ENCODE peak calls at places on chromosomes 11 and 22, in eight cellular contexts. R is thoracic aorta, M is tibial artery, N is GM23248, X is GM23338, Z is MM.1S, A is PC-3, F is AG04450. S is an unnamed sample.
A peak's percentile ranks its signal among the peaks of the same experiment; 100 is the strongest.

GRCh38 chr11:124943242-124943641 is 7.4 kb upstream of the HEPACAM start:
- DNase-seq in M (no peak), F (no peak), N (no peak), Z (no peak), X (no peak), R (no peak), A (no peak), S (peak; percentile 64)

GRCh38 chr11:76724162-76724768 is 53.7 kb upstream of the LRRC32 start:
- DNase-seq in A (no peak), N (no peak), R (no peak), F (no peak), Z (no peak), X (peak; percentile 66), M (no peak), S (no peak)

GRCh38 chr11:85823816-85824215 is 12.9 kb upstream of the SYTL2 start:
- DNase-seq in A (no peak), N (no peak), Z (peak; percentile 92), X (no peak), F (no peak), M (no peak), R (no peak), S (no peak)

GRCh38 chr22:44777364-44777756 is 25.0 kb downstream of the ARHGAP8 start:
- DNase-seq in N (no peak), R (no peak), M (no peak), X (no peak), A (no peak), Z (no peak), F (no peak), S (no peak)

GRCh38 chr11:19218801-19219460 is 17.1 kb upstream of the CSRP3 start:
- DNase-seq in R (no peak), X (no peak), Z (no peak), F (no peak), M (no peak), A (no peak), N (no peak), S (peak; percentile 44)

GRCh38 chr11:121967131-121967689 is 148.8 kb downstream of the BLID start:
- DNase-seq in A (no peak), X (no peak), R (no peak), N (no peak), Z (no peak), F (no peak), M (no peak), S (no peak)

GRCh38 chr11:8260202-8260996 is 3.3 kb downstream of the LMO1 start:
- DNase-seq in A (no peak), R (no peak), M (peak; percentile 1), N (no peak), X (no peak), F (no peak), Z (no peak), S (no peak)

GRCh38 chr11:12989428-12990242 is 19.5 kb upstream of the RASSF10 start:
- DNase-seq in F (no peak), X (no peak), Z (no peak), M (no peak), N (no peak), R (no peak), A (no peak), S (no peak)

GRCh38 chr11:113378692-113379091 is 8.9 kb upstream of the ANKK1 start:
- DNase-seq in F (no peak), Z (no peak), A (no peak), M (no peak), R (no peak), X (no peak), N (peak; percentile 26), S (no peak)

GRCh38 chr11:7547687-7548086 is 33.9 kb downstream of the PPFIBP2 start:
- DNase-seq in N (no peak), Z (no peak), R (no peak), X (no peak), M (no peak), A (no peak), F (no peak), S (no peak)

GRCh38 chr11:119486016-119486415 is 63.0 kb upstream of the THY1 start:
- DNase-seq in X (no peak), N (no peak), Z (no peak), M (no peak), A (no peak), R (no peak), F (no peak), S (no peak)

GRCh38 chr11:103016031-103016430 is 60.5 kb upstream of the MMP13 start:
- DNase-seq in A (no peak), R (no peak), X (no peak), M (no peak), Z (no peak), N (no peak), F (no peak), S (no peak)

GRCh38 chr11:12769834-12770345 is 95.7 kb downstream of the TEAD1 start:
- DNase-seq in Z (no peak), F (peak; percentile 15), X (peak; percentile 39), R (no peak), A (peak; percentile 82), M (no peak), N (peak; percentile 89), S (no peak)

GRCh38 chr22:49211176-49211575 is 616.5 kb downstream of the BRD1 start:
- DNase-seq in X (no peak), M (peak; percentile 2), R (no peak), Z (no peak), F (no peak), A (no peak), N (no peak), S (no peak)

GRCh38 chr22:44305888-44306287 is 6.9 kb downstream of the SHISAL1 start:
- DNase-seq in M (no peak), F (no peak), X (no peak), Z (no peak), R (no peak), N (peak; percentile 42), A (no peak), S (no peak)

GRCh38 chr11:44631831-44632230 is 66.4 kb downstream of the CD82 start:
- DNase-seq in R (no peak), M (no peak), N (no peak), Z (no peak), F (no peak), X (no peak), A (no peak), S (no peak)

GRCh38 chr22:29305836-29306174 is 645 bp upstream of the GAS2L1 start:
- DNase-seq in M (no peak), Z (no peak), R (no peak), F (no peak), N (no peak), A (no peak), X (no peak), S (no peak)

GRCh38 chr22:29307658-29308147 is 1.3 kb downstream of the GAS2L1 start:
- DNase-seq in N (no peak), A (peak; percentile 18), Z (no peak), R (no peak), X (no peak), F (no peak), M (no peak), S (no peak)

GRCh38 chr22:29308148-29308790 is 1.8 kb downstream of the GAS2L1 start:
- DNase-seq in Z (no peak), X (no peak), R (no peak), F (no peak), M (peak; percentile 23), N (no peak), A (no peak), S (no peak)

GRCh38 chr22:29306175-29306829 is at the start of gene GAS2L1:
- DNase-seq in N (peak; percentile 94), R (no peak), F (peak; percentile 33), A (peak; percentile 70), Z (peak; percentile 58), X (peak; percentile 80), M (peak; percentile 83), S (peak; percentile 88)

GRCh38 chr22:29306830-29307657 is 594 bp downstream of the GAS2L1 start:
- DNase-seq in R (no peak), M (peak; percentile 81), A (peak; percentile 80), N (peak; percentile 94), Z (peak; percentile 48), F (no peak), X (peak; percentile 93), S (peak; percentile 75)
- H3K27ac ChIP-seq in R (peak overlapping the region; percentile 70), M (peak overlapping the region; percentile 91), A (peak overlapping the region; percentile 97), N (peak overlapping the region; percentile 51), Z (no peak overlapping the region), F (peak overlapping the region; percentile 52), X (peak overlapping the region; percentile 84), S (peak overlapping the region; percentile 8)

GRCh38 chr11:47242596-47243192 is 5.9 kb downstream of the ACP2 start:
- DNase-seq in N (no peak), Z (no peak), M (no peak), F (no peak), A (no peak), X (no peak), R (no peak), S (no peak)
- H3K27ac ChIP-seq in N (peak overlapping the region; percentile 72), Z (no peak overlapping the region), M (no peak overlapping the region), F (no peak overlapping the region), A (no peak overlapping the region), X (no peak overlapping the region), R (no peak overlapping the region), S (no peak overlapping the region)

GRCh38 chr22:39362932-39363331 is 13.1 kb downstream of the SYNGR1 start:
- DNase-seq in A (no peak), M (no peak), R (no peak), Z (no peak), N (no peak), X (no peak), F (no peak), S (no peak)

GRCh38 chr22:39364646-39365405 is 15.0 kb downstream of the SYNGR1 start:
- DNase-seq in X (no peak), N (peak; percentile 38), F (no peak), A (no peak), R (no peak), M (no peak), Z (no peak), S (no peak)

GRCh38 chr22:39363751-39364484 is 14.1 kb downstream of the SYNGR1 start:
- DNase-seq in Z (no peak), R (no peak), A (no peak), N (peak; percentile 31), X (no peak), M (no peak), F (no peak), S (no peak)

GRCh38 chr22:39367040-39367439 is 17.2 kb downstream of the SYNGR1 start:
- DNase-seq in M (no peak), A (no peak), F (no peak), Z (no peak), R (no peak), X (no peak), N (no peak), S (no peak)

DNA sequence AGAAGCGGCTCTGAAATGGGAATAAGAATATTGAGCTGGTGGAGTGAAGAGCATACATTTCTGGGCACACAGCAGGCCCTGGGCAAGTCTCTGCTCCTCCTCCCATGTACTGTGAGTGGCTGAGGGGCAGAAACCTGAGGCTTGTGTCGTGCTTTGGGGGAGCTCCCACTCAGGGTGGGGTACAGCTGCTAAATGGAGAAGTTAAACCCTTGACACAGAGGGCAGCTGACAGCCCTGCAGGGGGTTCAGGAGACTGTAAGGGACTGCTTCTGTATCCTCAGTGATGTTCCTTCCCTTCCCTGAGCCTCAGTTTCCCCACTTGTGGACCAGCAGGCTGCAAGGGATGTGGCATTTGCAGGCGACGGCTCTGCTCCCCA is 15.6 kb downstream of the SYNGR1 start:
- DNase-seq in M (no peak), Z (no peak), A (no peak), F (no peak), N (no peak), R (no peak), X (no peak), S (no peak)
- H3K27ac ChIP-seq in M (no peak overlapping the region), Z (no peak overlapping the region), A (no peak overlapping the region), F (no peak overlapping the region), N (no peak overlapping the region), R (no peak overlapping the region), X (no peak overlapping the region), S (no peak overlapping the region)

GRCh38 chr11:33040862-33041453 is 1.6 kb downstream of the TCP11L1 start:
- DNase-seq in R (no peak), A (no peak), F (no peak), Z (no peak), M (no peak), X (no peak), N (no peak), S (no peak)
- H3K27ac ChIP-seq in R (no peak overlapping the region), A (peak overlapping the region; percentile 88), F (no peak overlapping the region), Z (peak overlapping the region; percentile 93), M (peak overlapping the region; percentile 95), X (no peak overlapping the region), N (peak overlapping the region; percentile 95), S (no peak overlapping the region)